ENCODE peak calls at places on chromosomes 6 and 20, in four cellular contexts. X, G, P and K are unnamed samples.

GRCh38 chr6:163667372-163668060 is 253.0 kb downstream of the QKI start:
- DNase-seq in X (no peak), G (no peak), P (peak; percentile 7), K (peak; percentile 44)

GRCh38 chr20:46639587-46639986 is 11.7 kb downstream of the SLC13A3 start:
- DNase-seq in X (no peak), G (no peak), P (no peak), K (no peak)

GRCh38 chr6:158104696-158105095 is 63.4 kb downstream of the SERAC1 start:
- DNase-seq in X (no peak), G (no peak), P (no peak), K (no peak)

GRCh38 chr20:38304845-38305447 is 990 bp downstream of the BPI start:
- DNase-seq in X (peak; percentile 31), G (peak; percentile 28), P (peak; percentile 65), K (no peak)

GRCh38 chr6:131173680-131174079 is 38.4 kb downstream of the AKAP7 start:
- DNase-seq in X (peak; percentile 58), G (no peak), P (peak; percentile 58), K (peak; percentile 76)

GRCh38 chr6:36977470-36977941 is 8.5 kb downstream of the MTCH1 start:
- DNase-seq in X (no peak), G (no peak), P (peak; percentile 46), K (no peak)

GRCh38 chr20:17953935-17954334 is 14.7 kb downstream of the SNX5 start:
- DNase-seq in X (no peak), G (no peak), P (no peak), K (no peak)

GRCh38 chr6:81944661-81945060 is 192.2 kb upstream of the TENT5A start:
- DNase-seq in X (no peak), G (no peak), P (no peak), K (no peak)

GRCh38 chr6:37507690-37508421 is 8.2 kb upstream of the CCDC167 start:
- DNase-seq in X (no peak), G (peak; percentile 42), P (no peak), K (no peak)

GRCh38 chr20:38726849-38727601 is 2.7 kb downstream of the SLC32A1 start:
- DNase-seq in X (peak; percentile 61), G (peak; percentile 29), P (peak; percentile 46), K (no peak)

GRCh38 chr6:31971279-31971992 is 502 bp downstream of the DXO start:
- DNase-seq in X (no peak), G (no peak), P (no peak), K (no peak)

GRCh38 chr6:11317885-11318771 is 85.7 kb upstream of the NEDD9 start:
- DNase-seq in X (peak; percentile 82), G (no peak), P (peak; percentile 99), K (peak; percentile 99)

GRCh38 chr20:52049001-52049731 is 142.4 kb downstream of the ZFP64 start:
- DNase-seq in X (no peak), G (no peak), P (peak; percentile 26), K (peak; percentile 44)

GRCh38 chr6:149451361-149452061 is 33.3 kb downstream of the ZC3H12D start:
- DNase-seq in X (no peak), G (no peak), P (peak; percentile 72), K (no peak)

GRCh38 chr6:47737406-47737805 is 39.0 kb downstream of the ADGRF4 start:
- DNase-seq in X (no peak), G (no peak), P (peak; percentile 13), K (peak; percentile 53)

GRCh38 chr6:45786243-45786795 is 229.3 kb downstream of the CLIC5 start:
- DNase-seq in X (no peak), G (no peak), P (no peak), K (no peak)

GRCh38 chr20:13299401-13299800 is 78.3 kb downstream of the ISM1 start:
- DNase-seq in X (no peak), G (no peak), P (no peak), K (no peak)

GRCh38 chr6:142013286-142013685 is 119.4 kb upstream of the GJE1 start:
- DNase-seq in X (no peak), G (no peak), P (peak; percentile 95), K (peak; percentile 93)

GRCh38 chr20:40687384-40688128 is 1.5 kb downstream of the MAFB start:
- DNase-seq in X (no peak), G (no peak), P (peak; percentile 69), K (peak; percentile 19)

GRCh38 chr6:139490482-139490881 is 116.0 kb upstream of the CITED2 start:
- DNase-seq in X (peak; percentile 74), G (no peak), P (no peak), K (no peak)

GRCh38 chr20:46558511-46558959 is 8.1 kb upstream of the OCSTAMP start:
- DNase-seq in X (peak; percentile 73), G (no peak), P (peak; percentile 92), K (peak; percentile 76)

GRCh38 chr6:13573669-13574110 is 711 bp upstream of the SIRT5 start:
- DNase-seq in X (peak; percentile 29), G (no peak), P (peak; percentile 81), K (peak; percentile 34)

GRCh38 chr20:52974155-52974554 is 2.0 kb downstream of the TSHZ2 start:
- DNase-seq in X (no peak), G (no peak), P (peak; percentile 70), K (peak; percentile 54)

GRCh38 chr6:105443941-105444340 is 41.1 kb upstream of the PREP start:
- DNase-seq in X (peak; percentile 47), G (no peak), P (no peak), K (no peak)

GRCh38 chr6:33727932-33728331 is 16.4 kb upstream of the UQCC2 start:
- DNase-seq in X (no peak), G (no peak), P (no peak), K (no peak)

GRCh38 chr20:2349801-2350200 is 30.9 kb upstream of the TGM6 start:
- DNase-seq in X (peak; percentile 39), G (no peak), P (peak; percentile 37), K (peak; percentile 15)

GRCh38 chr20:36098364-36098763 is 56.2 kb upstream of the EPB41L1 start:
- DNase-seq in X (no peak), G (peak; percentile 72), P (peak; percentile 75), K (peak; percentile 51)
- H2AFZ ChIP-seq in X (no peak overlapping the region), G (peak overlapping the region; percentile 51), P (no peak overlapping the region), K (no peak overlapping the region)

GRCh38 chr6:125747589-125748533 is 1.6 kb upstream of the HEY2 start:
- DNase-seq in X (no peak), G (no peak), P (peak; percentile 52), K (no peak)
- TF ChIP-seq EZH2 in X (peak; percentile 23), G (no peak), P (no peak), K (peak; percentile 97)

GRCh38 chr6:2877057-2877882 is 25.8 kb downstream of the SERPINB9 start:
- DNase-seq in X (peak; percentile 85), G (no peak), P (no peak), K (peak; percentile 33)
- H3K4me3 ChIP-seq in X (peak overlapping the region; percentile 60), G (no peak overlapping the region), P (peak overlapping the region; percentile 75), K (peak overlapping the region; percentile 27)

DNA sequence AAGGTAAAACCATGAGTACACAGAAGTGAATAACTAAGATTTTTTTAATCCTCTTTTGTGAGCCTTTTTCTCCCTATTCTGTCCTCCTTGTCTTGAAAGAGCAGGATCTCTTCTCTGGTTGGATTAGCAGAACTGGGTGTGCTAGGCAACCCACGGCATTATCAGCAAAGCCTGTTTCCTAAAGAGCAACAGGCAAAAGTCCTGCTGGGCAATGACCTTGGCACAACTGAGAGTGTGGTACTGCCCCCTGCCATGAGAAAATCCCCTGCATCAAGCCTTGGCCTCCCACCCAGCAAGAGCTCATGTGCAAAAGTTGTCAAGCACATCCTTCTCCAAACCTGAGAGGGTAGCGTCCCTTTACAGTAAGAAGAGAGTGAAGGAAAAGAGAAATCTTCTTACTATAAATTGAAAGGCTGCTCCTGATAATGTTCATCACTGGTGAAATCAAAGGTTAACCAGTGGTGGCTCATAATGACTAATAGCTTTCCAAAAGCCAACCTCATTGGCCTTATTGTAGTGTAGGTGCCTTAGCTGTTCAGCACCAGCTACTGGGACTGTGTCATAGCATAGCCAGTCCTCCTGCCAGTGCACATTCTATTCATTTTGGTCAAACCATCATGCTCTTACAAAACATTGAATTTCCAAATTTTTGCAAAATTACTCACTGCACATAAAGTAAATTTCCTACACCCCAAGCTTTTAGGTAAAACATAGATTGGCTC is 17.1 kb downstream of the KIF6 start:
- DNase-seq in X (no peak), G (no peak), P (peak; percentile 72), K (peak; percentile 21)
- H2AFZ ChIP-seq in X (no peak overlapping the region), G (no peak overlapping the region), P (no peak overlapping the region), K (no peak overlapping the region)

GRCh38 chr6:108119212-108120141 is 44.9 kb upstream of the OSTM1 start:
- DNase-seq in X (no peak), G (no peak), P (no peak), K (no peak)
- TF ChIP-seq EZH2 in X (no peak), G (no peak), P (peak; percentile 93), K (peak; percentile 92)

DNA sequence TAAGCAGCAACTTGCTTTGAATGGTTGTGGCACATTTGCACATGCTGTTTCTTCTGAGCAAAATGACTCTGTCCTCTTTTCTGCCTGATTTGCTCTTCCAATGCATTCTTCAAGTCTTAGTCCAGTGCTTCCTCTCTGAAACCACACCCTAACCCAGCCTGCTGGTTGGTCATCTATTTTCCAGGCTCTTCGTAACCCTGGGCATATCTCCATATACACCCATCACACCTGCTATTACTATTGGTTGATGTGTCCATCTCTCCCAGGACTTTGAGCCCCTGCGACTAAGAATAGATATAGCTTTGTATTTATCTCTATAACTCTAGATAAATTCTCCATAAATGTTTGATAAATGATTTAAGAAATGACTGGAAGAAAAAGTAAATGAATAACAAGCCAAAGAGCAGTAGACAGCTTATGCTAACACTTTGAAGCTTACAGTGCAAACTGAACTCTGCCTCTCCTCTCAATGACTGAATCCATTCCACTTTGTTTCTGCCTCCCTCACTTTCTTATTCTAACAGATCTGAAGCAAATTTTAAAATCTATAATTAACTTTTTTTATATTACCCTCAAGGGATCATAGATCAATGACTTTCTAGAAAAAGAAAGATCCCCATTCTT is 59.7 kb upstream of the NT5E start:
- DNase-seq in X (peak; percentile 87), G (no peak), P (peak; percentile 53), K (peak; percentile 12)
- H3K4me3 ChIP-seq in X (no peak overlapping the region), G (no peak overlapping the region), P (no peak overlapping the region), K (no peak overlapping the region)

GRCh38 chr6:162343196-162343901 is 384.2 kb downstream of the PRKN start:
- DNase-seq in X (no peak), G (no peak), P (peak; percentile 8), K (no peak)

GRCh38 chr6:162344301-162344700 is 383.3 kb downstream of the PRKN start:
- DNase-seq in X (no peak), G (no peak), P (peak; percentile 26), K (no peak)

GRCh38 chr6:162344935-162345599 is 382.5 kb downstream of the PRKN start:
- DNase-seq in X (no peak), G (no peak), P (peak; percentile 72), K (peak; percentile 70)

GRCh38 chr6:162343902-162344226 is 383.7 kb downstream of the PRKN start:
- DNase-seq in X (no peak), G (no peak), P (peak; percentile 69), K (peak; percentile 40)
- H2AFZ ChIP-seq in X (no peak overlapping the region), G (no peak overlapping the region), P (no peak overlapping the region), K (no peak overlapping the region)